ENCODE peak calls at places on chromosomes 16 and 17, in seven cellular contexts. A, U, M, T, H, K and V are unnamed samples.

GRCh38 chr17:9932481-9932880 is 27.4 kb upstream of the RCVRN start:
- DNase-seq in M (no peak), H (peak), T (no peak), A (no peak), K (no peak), U (no peak), V (no peak)

GRCh38 chr17:34673995-34674900 is 94.9 kb downstream of the TMEM132E start:
- DNase-seq in A (no peak), M (no peak), U (no peak), H (no peak), K (no peak), T (no peak), V (no peak)

GRCh38 chr17:77381185-77381700 is 240.5 kb downstream of the SEC14L1 start:
- DNase-seq in H (no peak), U (no peak), M (no peak), A (no peak), K (no peak), T (no peak), V (no peak)

GRCh38 chr16:47586121-47586520 is 125.0 kb downstream of the PHKB start:
- DNase-seq in H (no peak), K (no peak), A (no peak), M (no peak), U (no peak), T (no peak), V (no peak)

GRCh38 chr17:36652716-36653115 is 51.3 kb downstream of the MRM1 start:
- DNase-seq in H (no peak), K (no peak), U (no peak), M (peak), T (no peak), A (no peak), V (no peak)

GRCh38 chr16:20898938-20899502 is 1.1 kb downstream of the DCUN1D3 start:
- DNase-seq in H (peak), T (no peak), U (no peak), M (no peak), K (no peak), A (no peak), V (no peak)

GRCh38 chr16:81758376-81758775 is 20.7 kb upstream of the PLCG2 start:
- DNase-seq in U (no peak), A (no peak), M (no peak), K (no peak), T (no peak), H (peak), V (no peak)

GRCh38 chr17:7237761-7238417 is 1.4 kb downstream of the PHF23 start:
- DNase-seq in K (peak), U (peak), A (no peak), T (peak), M (peak), H (peak), V (peak)

GRCh38 chr16:87724490-87725291 is 41.1 kb downstream of the KLHDC4 start:
- DNase-seq in M (no peak), H (no peak), K (no peak), T (no peak), A (no peak), U (peak), V (no peak)

GRCh38 chr17:7475764-7476422 is 3.5 kb downstream of the ZBTB4 start:
- DNase-seq in T (peak), U (no peak), H (peak), M (peak), K (no peak), A (no peak), V (no peak)

GRCh38 chr16:1877804-1878203 is 5.8 kb upstream of the MEIOB start:
- DNase-seq in U (no peak), M (peak), T (no peak), H (no peak), A (no peak), K (no peak), V (no peak)

GRCh38 chr16:48616571-48616970 is 6.6 kb upstream of the N4BP1 start:
- DNase-seq in T (no peak), K (no peak), M (no peak), A (no peak), U (no peak), H (no peak), V (no peak)

GRCh38 chr16:72501739-72502653 is 330.0 kb upstream of the PMFBP1 start:
- DNase-seq in M (peak), U (peak), H (peak), A (peak), T (peak), K (peak), V (peak)

DNA sequence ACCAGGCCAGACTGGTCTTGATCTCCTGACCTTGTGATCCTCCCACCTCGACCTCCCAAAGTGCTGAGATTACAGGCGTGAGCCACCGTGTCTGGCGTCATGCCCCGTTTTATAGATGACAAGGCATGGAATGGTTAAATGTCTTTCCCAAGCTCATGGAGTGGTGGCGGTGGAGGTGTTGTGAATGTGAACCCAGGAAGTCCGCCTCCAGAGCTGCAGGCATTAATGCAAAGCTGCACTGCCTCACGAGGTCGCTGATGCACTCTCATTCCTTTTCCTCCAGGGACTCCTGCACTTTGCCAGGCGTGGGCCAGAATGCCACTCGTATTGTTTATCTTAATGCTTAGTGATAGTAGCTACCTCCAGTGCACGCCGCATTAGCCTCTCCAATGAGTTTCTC is 149.6 kb downstream of the WWOX start:
- DNase-seq in M (no peak), H (no peak), U (no peak), A (no peak), T (peak), K (no peak), V (no peak)
- TF ChIP-seq CTCF in M (no peak), H (no peak), U (no peak), A (no peak), T (peak), K (no peak), V (no peak)

DNA sequence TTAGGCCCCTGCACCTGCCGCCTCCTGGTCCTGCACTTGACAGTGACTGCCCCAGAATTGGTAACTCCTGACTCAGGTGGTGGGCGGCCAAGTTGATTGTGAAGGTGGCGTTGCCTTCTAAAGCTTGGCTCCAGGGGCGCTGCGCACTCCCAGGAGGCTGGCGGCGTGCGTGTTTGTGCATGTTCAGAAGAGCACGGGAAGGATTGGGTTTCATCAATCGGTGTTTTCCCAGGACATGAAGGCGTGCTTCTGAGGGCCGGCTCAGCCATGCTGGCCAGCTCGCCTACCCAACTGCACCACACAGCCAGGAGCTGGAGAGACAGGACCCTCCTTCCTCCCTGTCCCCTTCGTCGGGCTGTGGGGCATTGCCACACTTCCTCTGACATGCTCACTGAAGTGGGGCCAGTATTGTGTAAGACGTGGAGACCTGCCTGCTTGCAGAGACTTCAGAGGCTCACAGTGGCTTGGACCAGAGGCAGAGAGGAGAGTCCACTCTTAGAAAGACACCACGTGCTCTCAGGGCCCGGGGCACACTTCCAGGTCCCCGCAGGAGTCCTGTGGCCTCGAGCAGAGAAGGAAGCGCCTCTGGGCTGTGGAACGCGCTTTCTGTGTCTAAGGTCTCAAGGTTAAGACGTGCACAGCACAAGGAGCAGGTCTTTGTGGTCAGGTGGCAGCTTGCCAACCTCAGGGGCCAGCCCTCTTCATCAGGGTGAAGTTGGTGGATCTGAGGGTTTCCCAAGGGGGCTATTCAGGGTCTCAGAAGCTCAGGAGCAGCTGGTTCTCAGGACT is 2.8 kb downstream of the RAB40C start:
- DNase-seq in A (no peak), K (no peak), H (peak), T (no peak), M (peak), U (no peak), V (no peak)
- TF ChIP-seq CTCF in A (no peak), K (no peak), H (no peak), T (no peak), M (no peak), U (no peak), V (no peak)

DNA sequence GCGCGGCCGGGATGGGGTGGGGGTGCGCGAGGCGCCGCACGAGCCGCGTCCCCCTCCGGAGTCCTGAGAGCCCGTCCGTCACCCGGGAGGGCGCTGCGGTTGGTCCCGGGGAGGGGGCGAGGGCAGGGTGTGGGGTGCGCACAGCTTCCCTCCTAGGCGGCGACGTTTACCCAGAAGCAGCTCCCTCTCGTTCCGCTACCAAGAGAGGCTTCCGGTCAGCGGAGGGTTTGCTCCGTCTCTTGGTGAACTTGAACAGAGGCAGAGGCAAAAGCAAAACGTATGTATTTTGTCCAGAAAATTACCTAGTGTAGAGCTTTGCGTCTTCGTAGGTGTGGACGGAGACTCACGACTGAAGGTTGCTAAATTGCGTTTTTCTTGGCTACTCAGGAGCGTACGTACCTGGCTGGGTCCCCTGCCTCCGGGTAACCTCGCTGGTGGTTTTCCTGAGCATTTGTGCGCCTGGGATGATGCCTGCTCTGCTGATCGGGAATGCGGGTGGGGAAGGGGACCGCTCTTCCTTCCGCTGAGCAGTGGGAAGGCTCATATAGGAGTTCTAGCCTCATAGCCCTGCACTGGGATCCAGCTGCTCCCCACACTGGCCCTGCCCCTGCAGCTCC is 824 bp downstream of the WSCD1 start:
- DNase-seq in M (peak), K (no peak), H (no peak), T (no peak), A (no peak), U (no peak), V (no peak)
- TF ChIP-seq CTCF in M (no peak), K (no peak), H (no peak), T (peak), A (no peak), U (no peak), V (no peak)

GRCh38 chr17:75898065-75898464 is 1.3 kb upstream of the TRIM65 start:
- DNase-seq in H (no peak), K (no peak), M (no peak), U (no peak), A (no peak), T (no peak), V (no peak)

GRCh38 chr17:75898791-75899190 is 2.0 kb upstream of the TRIM65 start:
- DNase-seq in U (no peak), T (no peak), A (no peak), K (no peak), M (no peak), H (no peak), V (no peak)

GRCh38 chr17:75896360-75897075 is at the start of gene TRIM65:
- DNase-seq in T (peak), K (peak), U (peak), M (peak), A (peak), H (peak), V (no peak)

GRCh38 chr17:75899353-75899752 is 2.6 kb upstream of the TRIM65 start:
- DNase-seq in T (no peak), M (no peak), K (no peak), A (no peak), H (no peak), U (no peak), V (no peak)

DNA sequence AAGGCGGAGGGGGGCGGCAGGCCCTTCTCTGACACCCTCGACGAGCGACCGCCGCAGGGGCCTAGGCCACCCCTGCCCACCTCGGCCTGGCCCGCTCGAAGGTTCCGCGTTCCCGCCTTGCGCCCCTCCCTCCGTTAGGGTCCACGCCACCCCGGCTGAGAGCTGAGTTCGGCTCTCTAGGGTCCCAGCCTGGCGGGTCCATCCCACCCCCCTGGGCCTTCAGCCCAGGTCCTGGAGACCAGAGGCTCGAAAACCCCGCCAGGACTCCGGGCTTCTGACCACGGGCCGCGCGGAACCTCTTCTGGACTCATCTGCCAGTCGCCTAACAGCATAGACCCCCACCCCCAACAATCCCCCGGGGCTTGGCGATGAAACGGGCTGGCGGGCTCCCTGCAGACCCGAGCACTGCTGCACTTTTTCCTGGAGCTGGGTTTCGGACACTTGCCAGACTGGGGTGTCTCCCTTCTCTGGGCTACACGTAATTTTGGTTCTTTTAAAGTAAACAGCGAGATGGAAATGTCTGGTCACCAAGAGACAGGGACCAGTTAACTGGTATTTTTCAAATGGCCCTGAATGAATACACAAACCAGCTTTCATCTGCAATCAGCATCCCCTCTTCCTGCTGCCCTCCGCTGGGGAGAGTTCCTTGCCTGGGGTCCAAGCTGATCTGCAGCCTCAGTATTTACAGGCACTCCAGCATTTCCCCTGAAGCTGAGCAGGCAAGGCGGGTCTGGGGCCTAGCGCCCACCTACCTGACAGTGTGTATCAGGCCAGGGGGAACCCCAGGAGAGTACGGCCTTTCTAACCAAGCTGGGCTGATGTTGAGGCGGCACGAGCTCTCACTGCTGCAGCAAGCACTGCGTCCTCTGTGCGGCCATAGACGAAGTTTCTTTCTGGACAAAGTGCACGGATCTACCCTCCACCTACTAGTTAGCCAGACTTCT is 597 bp upstream of the TRIM65 start:
- DNase-seq in A (no peak), H (no peak), T (no peak), K (no peak), U (no peak), M (peak), V (no peak)
- TF ChIP-seq CTCF in A (no peak), H (no peak), T (no peak), K (no peak), U (no peak), M (no peak), V (no peak)

GRCh38 chr17:81715107-81715871 is 3.2 kb downstream of the SLC25A10 start:
- DNase-seq in A (no peak), M (no peak), T (no peak), K (no peak), H (no peak), U (no peak), V (no peak)

GRCh38 chr17:81717049-81717765 is 5.1 kb downstream of the SLC25A10 start:
- DNase-seq in M (no peak), A (no peak), H (no peak), K (no peak), U (no peak), T (no peak), V (no peak)

GRCh38 chr17:81716674-81716996 is 4.6 kb downstream of the SLC25A10 start:
- DNase-seq in M (no peak), U (no peak), K (no peak), A (no peak), H (no peak), T (no peak), V (no peak)

GRCh38 chr17:81714412-81715106 is 2.5 kb downstream of the SLC25A10 start:
- DNase-seq in M (no peak), U (no peak), T (no peak), H (no peak), A (no peak), K (no peak), V (no peak)

GRCh38 chr17:81715872-81716673 is 4.0 kb downstream of the SLC25A10 start:
- DNase-seq in A (no peak), T (no peak), U (no peak), M (no peak), K (no peak), H (no peak), V (no peak)
- TF ChIP-seq CTCF in A (no peak), T (no peak), U (no peak), M (no peak), K (no peak), H (no peak), V (no peak)

DNA sequence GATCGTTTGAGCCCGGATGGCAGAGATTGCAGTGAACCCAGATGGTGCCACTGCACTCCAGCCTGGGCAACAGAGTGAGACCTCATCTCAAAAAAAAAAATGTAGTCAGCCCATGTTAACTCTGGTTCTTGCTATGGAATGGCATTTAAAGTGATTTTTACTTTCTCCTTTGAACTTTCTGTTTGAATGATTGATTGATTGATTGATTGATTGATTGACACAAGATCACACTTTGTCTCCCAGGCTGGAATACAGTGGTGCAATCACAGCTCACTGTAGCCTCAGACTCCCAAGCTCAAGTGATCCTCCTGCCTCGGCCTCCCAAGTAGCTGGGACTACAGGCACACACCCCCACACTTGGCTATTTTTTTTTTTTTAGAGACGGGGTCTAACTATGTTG is 17.0 kb downstream of the SMTNL2 start:
- DNase-seq in H (no peak), K (no peak), A (no peak), T (no peak), U (no peak), M (no peak), V (no peak)
- TF ChIP-seq CTCF in H (no peak), K (no peak), A (no peak), T (no peak), U (no peak), M (no peak), V (no peak)

GRCh38 chr17:48903401-48903800 is 4.8 kb upstream of the UBE2Z start:
- DNase-seq in U (no peak), M (no peak), H (no peak), T (no peak), A (no peak), K (no peak), V (no peak)

GRCh38 chr17:48908047-48908843 is at the start of gene UBE2Z:
- DNase-seq in T (peak), K (peak), U (peak), M (peak), A (peak), H (peak), V (peak)

GRCh38 chr17:48904428-48904827 is 3.8 kb upstream of the UBE2Z start:
- DNase-seq in U (no peak), H (no peak), A (no peak), T (no peak), K (no peak), M (no peak), V (no peak)

GRCh38 chr17:48907713-48908046 is 527 bp upstream of the UBE2Z start:
- DNase-seq in A (peak), U (no peak), M (no peak), T (no peak), H (peak), K (no peak), V (no peak)

DNA sequence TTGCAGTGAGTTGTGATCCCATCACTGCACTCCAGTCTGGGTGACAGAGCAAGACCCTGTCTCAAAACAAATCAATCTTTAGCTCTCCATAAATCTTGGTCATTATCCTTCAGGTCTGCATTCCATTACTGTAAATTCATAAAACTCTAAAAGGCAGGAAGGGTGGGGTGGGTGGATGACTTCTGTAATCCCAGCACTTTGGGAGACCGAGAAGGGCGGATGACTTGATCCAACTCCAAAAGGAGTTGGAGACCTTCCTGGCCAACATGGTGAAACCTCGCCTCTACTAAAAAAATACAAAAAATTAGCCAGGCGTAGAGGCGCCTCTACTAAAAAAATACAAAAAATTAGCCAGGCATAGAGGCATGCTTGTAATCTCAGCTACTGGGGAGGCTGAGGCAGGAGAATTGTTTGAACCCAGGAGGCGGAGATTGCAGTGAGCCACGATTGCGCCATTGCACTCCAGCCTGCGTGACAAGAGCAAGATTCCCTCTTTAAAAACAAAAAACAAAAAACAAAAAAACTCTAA is 2.2 kb upstream of the UBE2Z start:
- DNase-seq in M (no peak), U (no peak), K (no peak), A (no peak), T (no peak), H (no peak), V (no peak)
- TF ChIP-seq CTCF in M (no peak), U (no peak), K (no peak), A (no peak), T (no peak), H (no peak), V (no peak)